ENCODE peak calls at places on chromosome 13, in eight cellular contexts. Q, A, L, E, U, N, I and Y are unnamed samples.

GRCh38 chr13:74570834-74571233 is 436.6 kb upstream of the KLF12 start:
- DNase-seq in Q (no peak), E (no peak), A (no peak), U (no peak), L (no peak), I (no peak), N (no peak), Y (no peak)

GRCh38 chr13:110409581-110409992 is 102.5 kb downstream of the COL4A2 start:
- DNase-seq in A (peak; percentile 87), L (no peak), N (no peak), U (no peak), E (no peak), Q (no peak), I (no peak), Y (no peak)

GRCh38 chr13:102395939-102396338 is 5.9 kb downstream of the FGF14 start:
- DNase-seq in E (no peak), Q (no peak), A (no peak), I (no peak), L (no peak), N (no peak), U (no peak), Y (no peak)

GRCh38 chr13:29935309-29935981 is 85.0 kb upstream of the UBL3 start:
- DNase-seq in I (peak; percentile 52), Q (peak; percentile 38), E (no peak), N (peak; percentile 91), A (no peak), L (peak; percentile 23), U (no peak), Y (no peak)

GRCh38 chr13:75416327-75417005 is 65.5 kb downstream of the TBC1D4 start:
- DNase-seq in A (no peak), I (no peak), L (no peak), Q (no peak), U (no peak), E (no peak), N (no peak), Y (no peak)

GRCh38 chr13:101283782-101284181 is 132.5 kb downstream of the NALCN start:
- DNase-seq in I (no peak), N (no peak), E (no peak), L (no peak), Q (no peak), U (no peak), A (no peak), Y (no peak)

GRCh38 chr13:113874579-113875428 is 10.9 kb upstream of the GAS6 start:
- DNase-seq in L (no peak), I (no peak), U (no peak), Q (no peak), A (no peak), E (no peak), N (no peak), Y (no peak)

GRCh38 chr13:106599875-106600797 is 32.2 kb upstream of the ARGLU1 start:
- DNase-seq in E (no peak), L (no peak), U (no peak), N (no peak), Q (no peak), I (no peak), A (no peak), Y (no peak)

GRCh38 chr13:20160346-20161274 is at the start of gene GJA3:
- DNase-seq in E (peak; percentile 73), U (peak; percentile 54), A (no peak), N (peak; percentile 67), Q (peak; percentile 35), I (peak; percentile 23), L (peak; percentile 48), Y (no peak)

GRCh38 chr13:68940049-68940448 is 1167.6 kb upstream of the ATXN8OS start:
- DNase-seq in N (no peak), E (no peak), A (no peak), Q (no peak), U (no peak), I (no peak), L (no peak), Y (no peak)

GRCh38 chr13:98976338-98976737 is 1.5 kb downstream of the DOCK9 start:
- DNase-seq in E (no peak), U (no peak), N (no peak), Q (no peak), L (no peak), I (no peak), A (no peak), Y (no peak)

GRCh38 chr13:50189450-50189849 is 174.2 kb downstream of the KCNRG start:
- DNase-seq in E (no peak), N (no peak), A (no peak), Q (no peak), I (no peak), L (no peak), U (no peak), Y (no peak)

GRCh38 chr13:23898101-23898500 is 799 bp upstream of the C1QTNF9B start:
- DNase-seq in U (no peak), Q (no peak), I (no peak), E (no peak), L (no peak), A (no peak), N (no peak), Y (no peak)

GRCh38 chr13:77833331-77833863 is 85.2 kb downstream of the EDNRB start:
- DNase-seq in I (no peak), L (no peak), A (no peak), U (no peak), E (no peak), Q (no peak), N (no peak), Y (no peak)

GRCh38 chr13:91017669-91018053 is 329.8 kb upstream of the MIR17HG start:
- DNase-seq in N (no peak), A (peak; percentile 7), Q (no peak), L (no peak), I (no peak), U (no peak), E (no peak), Y (no peak)

GRCh38 chr13:113982296-113982661 is 8.4 kb upstream of the C13orf46 start:
- DNase-seq in E (no peak), N (peak; percentile 11), U (no peak), I (no peak), A (no peak), Q (no peak), L (no peak), Y (no peak)

GRCh38 chr13:77042566-77043177 is 15.7 kb upstream of the FBXL3 start:
- DNase-seq in Q (no peak), L (no peak), E (no peak), A (no peak), N (no peak), U (no peak), I (no peak), Y (no peak)

GRCh38 chr13:70747305-70747704 is 639.1 kb upstream of the KLHL1 start:
- DNase-seq in U (no peak), L (no peak), I (no peak), Q (no peak), E (no peak), A (no peak), N (no peak), Y (no peak)

GRCh38 chr13:46577656-46578589 is 25.0 kb downstream of the LRCH1 start:
- DNase-seq in A (no peak), N (no peak), I (no peak), L (no peak), E (no peak), Q (no peak), U (no peak), Y (no peak)